ENCODE peak calls at places on chromosomes 2 and 18, in five cellular contexts. J, H, V, E and C are unnamed samples.

GRCh38 chr18:57915848-57916596 is 112.9 kb upstream of the ATP8B1 start:
- DNase-seq in E (no peak), J (peak), H (no peak), V (no peak), C (no peak)

GRCh38 chr2:112583497-112584133 is 794 bp upstream of the CHCHD5 start:
- DNase-seq in V (no peak), J (peak), E (no peak), H (peak), C (peak)

GRCh38 chr2:96315400-96316071 is 9.6 kb upstream of the ITPRIPL1 start:
- DNase-seq in E (no peak), H (no peak), J (peak), V (no peak), C (peak)

GRCh38 chr2:179812501-179812900 is 48.9 kb downstream of the ZNF385B start:
- DNase-seq in H (no peak), E (no peak), J (peak), V (no peak), C (peak)

GRCh38 chr18:21345851-21346250 is 103.8 kb downstream of the GREB1L start:
- DNase-seq in V (no peak), J (no peak), E (no peak), H (no peak), C (no peak)

GRCh38 chr2:567865-568638 is 109.2 kb downstream of the TMEM18 start:
- DNase-seq in V (no peak), E (no peak), H (no peak), J (no peak), C (peak)

GRCh38 chr2:118882693-118883336 is 35.4 kb upstream of the EN1 start:
- DNase-seq in H (no peak), E (peak), V (peak), J (peak), C (peak)

GRCh38 chr2:158102446-158102845 is 770 bp downstream of the UPP2 start:
- DNase-seq in V (no peak), H (no peak), J (peak), E (no peak), C (no peak)

GRCh38 chr2:199383006-199383405 is 74.7 kb downstream of the SATB2 start:
- DNase-seq in E (no peak), V (no peak), J (no peak), H (no peak), C (no peak)

GRCh38 chr2:30436859-30437435 is 10.1 kb upstream of the LCLAT1 start:
- DNase-seq in E (no peak), H (no peak), J (no peak), V (no peak), C (no peak)

GRCh38 chr2:120647487-120647886 is 88.2 kb upstream of the GLI2 start:
- DNase-seq in H (no peak), V (no peak), E (no peak), J (peak), C (peak)

GRCh38 chr18:45686892-45687611 is 36.9 kb upstream of the SLC14A1 start:
- DNase-seq in V (peak), H (no peak), J (no peak), E (peak), C (no peak)

GRCh38 chr2:68855550-68855949 is 15.6 kb downstream of the BMP10 start:
- DNase-seq in H (no peak), V (no peak), J (no peak), E (no peak), C (no peak)

GRCh38 chr2:33777791-33778190 is 178.7 kb upstream of the FAM98A start:
- DNase-seq in V (no peak), E (no peak), H (no peak), J (no peak), C (peak)

GRCh38 chr2:84636080-84636971 is 120.0 kb downstream of the DNAH6 start:
- DNase-seq in J (no peak), H (no peak), E (no peak), V (no peak), C (no peak)

GRCh38 chr2:149994057-149994728 is 406.6 kb upstream of the MMADHC start:
- DNase-seq in J (peak), V (no peak), E (no peak), H (no peak), C (peak)

GRCh38 chr2:130829020-130829419 is 7.7 kb upstream of the ARHGEF4 start:
- DNase-seq in V (no peak), J (no peak), H (no peak), E (no peak), C (no peak)

GRCh38 chr18:55641501-55641900 is 53.5 kb upstream of the TCF4 start:
- DNase-seq in H (no peak), J (no peak), E (no peak), V (no peak), C (no peak)

GRCh38 chr2:223262946-223263345 is 211.0 kb downstream of the KCNE4 start:
- DNase-seq in E (no peak), J (no peak), H (no peak), V (no peak), C (peak)

GRCh38 chr2:22904126-22904684 is 480.8 kb upstream of the KLHL29 start:
- DNase-seq in E (no peak), V (no peak), J (no peak), H (no peak), C (peak)